ENCODE peak calls at places on chromosome 18, in nine cellular contexts. O is PC-3, L is heart right ventricle, B is left ventricle myocardium inferior, P is foreskin keratinocyte, R is SK-N-SH, W is uterus, J is coronary artery, H is tibial nerve. K is an unnamed sample.
A peak's percentile ranks its signal among the peaks of the same experiment; 100 is the strongest.

GRCh38 chr18:23779696-23780303 is 90.5 kb downstream of the LAMA3 start:
- DNase-seq in O (peak; percentile 26), L (no peak), B (no peak), P (no peak), R (no peak), W (no peak), J (no peak), H (no peak), K (no peak)

GRCh38 chr18:63142502-63143045 is 177.0 kb downstream of the BCL2 start:
- DNase-seq in O (no peak), L (no peak), B (no peak), P (no peak), R (peak; percentile 71), W (no peak), J (no peak), H (no peak), K (no peak)

GRCh38 chr18:23154021-23154420 is 18.7 kb downstream of the CABLES1 start:
- DNase-seq in O (no peak), L (no peak), B (no peak), P (no peak), R (no peak), W (no peak), J (no peak), H (no peak), K (no peak)

GRCh38 chr18:62827397-62827796 is 112.1 kb downstream of the PHLPP1 start:
- DNase-seq in O (no peak), L (no peak), B (no peak), P (no peak), R (no peak), W (no peak), J (no peak), H (no peak), K (no peak)

GRCh38 chr18:60684843-60685513 is 312.4 kb upstream of the MC4R start:
- DNase-seq in O (peak; percentile 42), L (no peak), B (no peak), P (peak; percentile 6), R (peak; percentile 34), W (no peak), J (no peak), H (no peak), K (no peak)

GRCh38 chr18:43341014-43341413 is 63.7 kb upstream of the SYT4 start:
- DNase-seq in O (no peak), L (no peak), B (no peak), P (no peak), R (no peak), W (no peak), J (no peak), H (no peak), K (no peak)

GRCh38 chr18:23291456-23292205 is 156.3 kb downstream of the CABLES1 start:
- DNase-seq in O (peak; percentile 86), L (no peak), B (no peak), P (peak; percentile 42), R (no peak), W (no peak), J (no peak), H (no peak), K (peak; percentile 93)

GRCh38 chr18:37559194-37559593 is 6.4 kb downstream of the CELF4 start:
- DNase-seq in O (no peak), L (no peak), B (no peak), P (no peak), R (no peak), W (no peak), J (no peak), H (no peak), K (no peak)

GRCh38 chr18:45626330-45627203 is 11.3 kb downstream of the SLC14A2 start:
- DNase-seq in O (peak; percentile 62), L (no peak), B (no peak), P (peak; percentile 78), R (no peak), W (no peak), J (peak; percentile 70), H (no peak), K (peak; percentile 49)

GRCh38 chr18:48800479-48800876 is 150.3 kb downstream of the SMAD7 start:
- DNase-seq in O (no peak), L (no peak), B (peak; percentile 5), P (no peak), R (no peak), W (peak; percentile 10), J (peak; percentile 65), H (no peak), K (no peak)

GRCh38 chr18:48800877-48801727 is 149.7 kb downstream of the SMAD7 start:
- DNase-seq in O (no peak), L (no peak), B (peak; percentile 10), P (no peak), R (no peak), W (peak; percentile 9), J (peak; percentile 66), H (no peak), K (peak; percentile 93)

GRCh38 chr18:48802543-48803428 is 148.0 kb downstream of the SMAD7 start:
- DNase-seq in O (no peak), L (no peak), B (peak; percentile 13), P (no peak), R (no peak), W (peak; percentile 13), J (peak; percentile 79), H (no peak), K (peak; percentile 96)

GRCh38 chr18:48803518-48803917 is 147.2 kb downstream of the SMAD7 start:
- DNase-seq in O (no peak), L (no peak), B (peak; percentile 5), P (no peak), R (no peak), W (no peak), J (peak; percentile 57), H (no peak), K (no peak)

DNA sequence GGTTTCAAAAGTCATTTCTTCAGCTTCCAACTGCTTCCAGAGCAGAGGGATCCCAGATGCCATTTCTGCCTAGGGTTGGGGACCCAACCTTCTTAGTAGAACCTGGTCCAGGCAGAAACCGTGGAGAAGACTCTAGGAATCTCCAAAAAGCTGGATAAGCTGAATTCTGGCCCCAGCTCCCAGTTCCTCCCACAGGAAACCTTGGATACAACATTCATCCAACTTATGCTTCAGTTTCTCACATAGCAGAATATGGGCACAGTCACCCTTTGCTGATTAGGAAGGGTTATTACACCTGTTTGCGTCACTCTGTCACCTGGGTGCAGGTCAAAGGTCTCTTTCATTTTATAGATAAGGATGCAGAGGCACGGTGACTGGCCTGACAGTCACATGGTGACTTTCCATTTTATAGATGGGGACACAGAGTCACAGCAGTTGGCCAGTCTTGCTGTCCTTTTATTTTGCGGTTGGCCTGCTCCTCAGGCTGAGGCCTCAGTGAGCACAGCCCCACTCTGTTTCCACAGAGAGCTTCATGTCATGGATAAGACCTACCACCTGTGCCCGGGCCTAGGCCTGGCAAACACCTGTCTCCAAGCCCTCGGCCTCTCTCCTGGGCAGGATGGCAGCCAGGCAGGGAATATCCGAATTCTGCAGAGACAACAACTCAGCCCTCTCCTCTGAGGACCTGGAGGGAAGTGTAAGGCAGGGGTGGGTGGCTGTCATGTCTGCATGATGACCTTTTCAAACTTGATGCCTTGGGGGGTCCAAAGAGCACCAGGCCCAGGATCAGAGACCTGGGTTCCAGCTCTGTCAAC is 148.8 kb downstream of the SMAD7 start:
- DNase-seq in O (no peak), L (no peak), B (peak; percentile 9), P (no peak), R (no peak), W (peak; percentile 3), J (peak; percentile 52), H (no peak), K (peak; percentile 5)
- H3K27ac ChIP-seq in O (no peak overlapping the region), L (no peak overlapping the region), B (peak overlapping the region; percentile 85), P (no peak overlapping the region), R (no peak overlapping the region), W (no peak overlapping the region), J (peak overlapping the region; percentile 91), H (peak overlapping the region; percentile 29), K (peak overlapping the region; percentile 86)

DNA sequence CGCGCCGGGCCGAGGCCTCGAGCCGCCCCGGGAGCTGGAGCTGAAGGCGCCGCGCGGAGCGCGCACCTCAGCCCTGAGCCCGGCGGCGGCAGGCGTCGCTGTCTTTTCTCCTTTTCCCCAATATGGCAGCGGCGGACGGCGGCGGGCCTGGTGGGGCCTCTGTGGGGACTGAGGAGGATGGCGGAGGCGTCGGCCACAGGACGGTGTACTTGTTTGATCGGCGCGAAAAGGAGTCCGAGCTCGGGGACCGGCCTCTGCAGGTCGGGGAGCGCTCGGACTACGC is 369 bp downstream of the SMCHD1 start:
- DNase-seq in O (no peak), L (no peak), B (no peak), P (no peak), R (no peak), W (peak; percentile 52), J (no peak), H (no peak), K (no peak)
- H3K27ac ChIP-seq in O (peak overlapping the region; percentile 64), L (peak overlapping the region; percentile 86), B (peak overlapping the region; percentile 95), P (peak overlapping the region; percentile 75), R (peak overlapping the region; percentile 91), W (peak overlapping the region; percentile 98), J (peak overlapping the region; percentile 97), H (peak overlapping the region; percentile 100), K (peak overlapping the region; percentile 95)

GRCh38 chr18:10322408-10322807 is 132.0 kb upstream of the APCDD1 start:
- DNase-seq in O (no peak), L (no peak), B (no peak), P (no peak), R (no peak), W (no peak), J (no peak), H (no peak), K (no peak)

GRCh38 chr18:10320201-10320600 is 134.2 kb upstream of the APCDD1 start:
- DNase-seq in O (no peak), L (no peak), B (no peak), P (no peak), R (no peak), W (no peak), J (no peak), H (no peak), K (no peak)

GRCh38 chr18:10321576-10321975 is 132.9 kb upstream of the APCDD1 start:
- DNase-seq in O (no peak), L (no peak), B (no peak), P (no peak), R (no peak), W (no peak), J (no peak), H (no peak), K (no peak)

GRCh38 chr18:10321987-10322386 is 132.4 kb upstream of the APCDD1 start:
- DNase-seq in O (no peak), L (no peak), B (no peak), P (no peak), R (no peak), W (no peak), J (no peak), H (no peak), K (no peak)

DNA sequence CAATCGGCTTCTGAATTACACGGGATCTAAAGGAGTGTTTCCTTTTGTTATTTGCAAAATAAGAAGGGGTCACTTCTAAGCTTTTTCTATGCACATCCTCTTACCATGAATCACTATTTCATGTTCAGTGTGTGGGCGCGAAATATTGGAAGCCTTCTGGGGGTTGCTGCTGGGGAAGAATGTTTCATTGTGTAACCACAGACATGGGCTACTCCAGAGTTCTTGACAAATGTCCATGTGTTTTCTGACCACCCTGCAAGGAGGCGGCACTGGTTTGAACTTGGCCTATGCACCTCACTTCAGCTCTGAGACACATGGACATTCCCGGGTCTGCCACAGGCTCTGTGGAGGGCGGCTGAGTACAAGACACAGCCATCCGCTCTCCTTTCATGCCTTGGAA is 133.6 kb upstream of the APCDD1 start:
- DNase-seq in O (no peak), L (no peak), B (no peak), P (no peak), R (no peak), W (no peak), J (no peak), H (peak; percentile 7), K (no peak)
- H3K27ac ChIP-seq in O (no peak overlapping the region), L (no peak overlapping the region), B (no peak overlapping the region), P (no peak overlapping the region), R (no peak overlapping the region), W (no peak overlapping the region), J (no peak overlapping the region), H (no peak overlapping the region), K (no peak overlapping the region)

GRCh38 chr18:13302611-13303267 is 84.2 kb downstream of the LDLRAD4 start:
- DNase-seq in O (no peak), L (no peak), B (no peak), P (no peak), R (no peak), W (no peak), J (no peak), H (peak; percentile 21), K (no peak)
- H3K27ac ChIP-seq in O (no peak overlapping the region), L (no peak overlapping the region), B (peak overlapping the region; percentile 27), P (no peak overlapping the region), R (peak overlapping the region; percentile 28), W (no peak overlapping the region), J (no peak overlapping the region), H (no peak overlapping the region), K (no peak overlapping the region)